ENCODE peak calls at places on chromosomes 5 and 9, in nine cellular contexts. C is germinal center; J is T follicular helper cell; I is Calu3; T is Jurkat, Clone E6-1; G is G401; N is heart left ventricle; O is stimulated activated CD4-positive, alpha-beta T cell treated with anti-CD3 and anti-CD28 coated beads, Interleukin-4, amount 100 ng/mL, for 1 hour; D is hypothalamus. Z is an unnamed sample.

GRCh38 chr5:15383469-15383868 is 116.5 kb upstream of the FBXL7 start:
- DNase-seq in C (no peak), J (no peak), I (no peak), T (no peak), G (no peak), N (no peak), O (no peak), D (no peak), Z (no peak)

GRCh38 chr5:175656966-175657365 is 905 bp upstream of the HRH2 start:
- DNase-seq in C (no peak), J (no peak), I (no peak), T (no peak), G (no peak), N (no peak), O (no peak), D (no peak), Z (no peak)

GRCh38 chr5:142677212-142677611 is 8.7 kb downstream of the FGF1 start:
- DNase-seq in C (no peak), J (no peak), I (no peak), T (no peak), G (no peak), N (no peak), O (no peak), D (no peak), Z (no peak)

GRCh38 chr5:31106259-31106658 is 87.2 kb upstream of the CDH6 start:
- DNase-seq in C (no peak), J (no peak), I (no peak), T (no peak), G (no peak), N (no peak), O (no peak), D (no peak), Z (no peak)

GRCh38 chr5:174355995-174356394 is 310.5 kb downstream of the NSG2 start:
- DNase-seq in C (no peak), J (no peak), I (no peak), T (no peak), G (no peak), N (no peak), O (no peak), D (no peak), Z (no peak)

GRCh38 chr9:14515564-14516198 is 177.6 kb downstream of the ZDHHC21 start:
- DNase-seq in C (no peak), J (no peak), I (no peak), T (no peak), G (peak), N (no peak), O (no peak), D (no peak), Z (peak)

GRCh38 chr5:58849151-58849550 is 266.3 kb downstream of the RAB3C start:
- DNase-seq in C (no peak), J (no peak), I (no peak), T (no peak), G (no peak), N (no peak), O (no peak), D (no peak), Z (no peak)

GRCh38 chr5:118796081-118796480 is 192.3 kb downstream of the DTWD2 start:
- DNase-seq in C (no peak), J (no peak), I (no peak), T (no peak), G (no peak), N (no peak), O (no peak), D (no peak), Z (no peak)

GRCh38 chr5:159128070-159128507 is 28.4 kb upstream of the EBF1 start:
- DNase-seq in C (no peak), J (no peak), I (no peak), T (no peak), G (no peak), N (no peak), O (no peak), D (no peak), Z (no peak)

GRCh38 chr5:126363658-126364057 is 59.6 kb upstream of the GRAMD2B start:
- DNase-seq in C (no peak), J (no peak), I (no peak), T (no peak), G (no peak), N (no peak), O (no peak), D (no peak), Z (no peak)

Z was measured in uterus.